ENCODE peak calls at places on chromosomes 12 and 14, in nine cellular contexts. One of them, this sample, is unnamed.
A peak's percentile ranks its signal among the peaks of the same experiment; 100 is the strongest.

GRCh38 chr12:132614861-132615578 is 3.6 kb upstream of the P2RX2 start:
- DNase-seq in IMR-90: peak; percentile 78
- DNase-seq in ascending aorta: no peak
- DNase-seq in keratinocyte: peak; percentile 63
- DNase-seq in PC-9: peak; percentile 63
- DNase-seq in AG04449: peak; percentile 28
- DNase-seq in osteoblast: peak; percentile 99
- DNase-seq in astrocyte of the spinal cord: peak; percentile 82
- DNase-seq in RWPE2: peak; percentile 75
- DNase-seq in this sample: no peak

GRCh38 chr12:103930787-103931536 is 752 bp downstream of the HSP90B1 start:
- DNase-seq in IMR-90: peak; percentile 30
- DNase-seq in ascending aorta: no peak
- DNase-seq in keratinocyte: no peak
- DNase-seq in PC-9: no peak
- DNase-seq in AG04449: no peak
- DNase-seq in osteoblast: peak; percentile 69
- DNase-seq in astrocyte of the spinal cord: peak; percentile 19
- DNase-seq in RWPE2: no peak
- DNase-seq in this sample: no peak

GRCh38 chr12:50927766-50928224 is 24.5 kb upstream of the HIGD1C start:
- DNase-seq in IMR-90: no peak
- DNase-seq in ascending aorta: no peak
- DNase-seq in keratinocyte: no peak
- DNase-seq in PC-9: no peak
- DNase-seq in AG04449: no peak
- DNase-seq in osteoblast: no peak
- DNase-seq in astrocyte of the spinal cord: no peak
- DNase-seq in RWPE2: no peak
- DNase-seq in this sample: no peak

GRCh38 chr14:96978525-96979272 is 181.5 kb downstream of the VRK1 start:
- DNase-seq in IMR-90: no peak
- DNase-seq in ascending aorta: no peak
- DNase-seq in keratinocyte: no peak
- DNase-seq in PC-9: no peak
- DNase-seq in AG04449: no peak
- DNase-seq in osteoblast: no peak
- DNase-seq in astrocyte of the spinal cord: no peak
- DNase-seq in RWPE2: no peak
- DNase-seq in this sample: no peak

GRCh38 chr14:90381999-90382451 is 14.8 kb upstream of the CALM1 start:
- DNase-seq in IMR-90: no peak
- DNase-seq in ascending aorta: no peak
- DNase-seq in keratinocyte: no peak
- DNase-seq in PC-9: no peak
- DNase-seq in AG04449: no peak
- DNase-seq in osteoblast: no peak
- DNase-seq in astrocyte of the spinal cord: no peak
- DNase-seq in RWPE2: no peak
- DNase-seq in this sample: no peak

GRCh38 chr12:47900480-47901129 is 4.2 kb downstream of the VDR start:
- DNase-seq in IMR-90: no peak
- DNase-seq in ascending aorta: no peak
- DNase-seq in keratinocyte: no peak
- DNase-seq in PC-9: peak; percentile 93
- DNase-seq in AG04449: no peak
- DNase-seq in osteoblast: peak; percentile 11
- DNase-seq in astrocyte of the spinal cord: no peak
- DNase-seq in RWPE2: no peak
- DNase-seq in this sample: no peak

GRCh38 chr12:62466018-62466595 is 519 bp upstream of the MON2 start:
- DNase-seq in IMR-90: peak; percentile 32
- DNase-seq in ascending aorta: no peak
- DNase-seq in keratinocyte: no peak
- DNase-seq in PC-9: no peak
- DNase-seq in AG04449: no peak
- DNase-seq in osteoblast: peak; percentile 92
- DNase-seq in astrocyte of the spinal cord: peak; percentile 44
- DNase-seq in RWPE2: no peak
- DNase-seq in this sample: no peak

GRCh38 chr14:81727243-81727642 is 193.6 kb upstream of the SEL1L start:
- DNase-seq in IMR-90: no peak
- DNase-seq in ascending aorta: no peak
- DNase-seq in keratinocyte: no peak
- DNase-seq in PC-9: no peak
- DNase-seq in AG04449: no peak
- DNase-seq in osteoblast: no peak
- DNase-seq in astrocyte of the spinal cord: peak; percentile 16
- DNase-seq in RWPE2: no peak
- DNase-seq in this sample: no peak

GRCh38 chr12:52918784-52919183 is 13.9 kb upstream of the KRT8 start:
- DNase-seq in IMR-90: no peak
- DNase-seq in ascending aorta: no peak
- DNase-seq in keratinocyte: no peak
- DNase-seq in PC-9: no peak
- DNase-seq in AG04449: no peak
- DNase-seq in osteoblast: peak; percentile 45
- DNase-seq in astrocyte of the spinal cord: no peak
- DNase-seq in RWPE2: no peak
- DNase-seq in this sample: no peak

GRCh38 chr12:39028382-39028781 is 123.0 kb upstream of the CPNE8 start:
- DNase-seq in IMR-90: no peak
- DNase-seq in ascending aorta: no peak
- DNase-seq in keratinocyte: no peak
- DNase-seq in PC-9: no peak
- DNase-seq in AG04449: no peak
- DNase-seq in osteoblast: no peak
- DNase-seq in astrocyte of the spinal cord: no peak
- DNase-seq in RWPE2: no peak
- DNase-seq in this sample: no peak

GRCh38 chr14:55328317-55328716 is 57.1 kb downstream of the FBXO34 start:
- DNase-seq in IMR-90: peak; percentile 62
- DNase-seq in ascending aorta: no peak
- DNase-seq in keratinocyte: no peak
- DNase-seq in PC-9: no peak
- DNase-seq in AG04449: no peak
- DNase-seq in osteoblast: no peak
- DNase-seq in astrocyte of the spinal cord: no peak
- DNase-seq in RWPE2: no peak
- DNase-seq in this sample: no peak

GRCh38 chr14:75531660-75532317 is 9.5 kb downstream of the BATF start:
- DNase-seq in IMR-90: no peak
- DNase-seq in ascending aorta: no peak
- DNase-seq in keratinocyte: no peak
- DNase-seq in PC-9: peak; percentile 76
- DNase-seq in AG04449: peak; percentile 3
- DNase-seq in osteoblast: no peak
- DNase-seq in astrocyte of the spinal cord: peak; percentile 48
- DNase-seq in RWPE2: no peak
- DNase-seq in this sample: no peak

GRCh38 chr12:124506832-124507153 is 60.6 kb downstream of the NCOR2 start:
- DNase-seq in IMR-90: no peak
- DNase-seq in ascending aorta: no peak
- DNase-seq in keratinocyte: no peak
- DNase-seq in PC-9: no peak
- DNase-seq in AG04449: no peak
- DNase-seq in osteoblast: no peak
- DNase-seq in astrocyte of the spinal cord: no peak
- DNase-seq in RWPE2: no peak
- DNase-seq in this sample: no peak

GRCh38 chr14:103103461-103104388 is 9.2 kb downstream of the EXOC3L4 start:
- DNase-seq in IMR-90: peak; percentile 35
- DNase-seq in ascending aorta: no peak
- DNase-seq in keratinocyte: no peak
- DNase-seq in PC-9: peak; percentile 83
- DNase-seq in AG04449: no peak
- DNase-seq in osteoblast: peak; percentile 95
- DNase-seq in astrocyte of the spinal cord: no peak
- DNase-seq in RWPE2: no peak
- DNase-seq in this sample: no peak
- TF ChIP-seq CTCF in IMR-90: peak; percentile 8
- TF ChIP-seq CTCF in ascending aorta: no peak
- TF ChIP-seq CTCF in keratinocyte: no peak
- TF ChIP-seq CTCF in PC-9: no peak
- TF ChIP-seq CTCF in AG04449: peak; percentile 43
- TF ChIP-seq CTCF in osteoblast: no peak
- TF ChIP-seq CTCF in astrocyte of the spinal cord: peak; percentile 23
- TF ChIP-seq CTCF in RWPE2: no peak
- TF ChIP-seq CTCF in this sample: peak; percentile 38

GRCh38 chr14:72892103-72892878 is 1.6 kb downstream of the DPF3 start:
- DNase-seq in IMR-90: peak; percentile 43
- DNase-seq in ascending aorta: no peak
- DNase-seq in keratinocyte: no peak
- DNase-seq in PC-9: no peak
- DNase-seq in AG04449: no peak
- DNase-seq in osteoblast: peak; percentile 62
- DNase-seq in astrocyte of the spinal cord: peak; percentile 55
- DNase-seq in RWPE2: no peak
- DNase-seq in this sample: no peak
- H3K4me3 ChIP-seq in IMR-90: peak overlapping the region; percentile 76
- H3K4me3 ChIP-seq in ascending aorta: peak overlapping the region; percentile 78
- H3K4me3 ChIP-seq in keratinocyte: peak overlapping the region; percentile 99
- H3K4me3 ChIP-seq in PC-9: no peak overlapping the region
- H3K4me3 ChIP-seq in AG04449: peak overlapping the region; percentile 80
- H3K4me3 ChIP-seq in osteoblast: peak overlapping the region; percentile 88
- H3K4me3 ChIP-seq in astrocyte of the spinal cord: peak overlapping the region; percentile 88
- H3K4me3 ChIP-seq in RWPE2: peak overlapping the region; percentile 55
- H3K4me3 ChIP-seq in this sample: peak overlapping the region; percentile 98

GRCh38 chr14:54251356-54251755 is 145.5 kb upstream of the CDKN3 start:
- DNase-seq in IMR-90: no peak
- DNase-seq in ascending aorta: no peak
- DNase-seq in keratinocyte: no peak
- DNase-seq in PC-9: no peak
- DNase-seq in AG04449: no peak
- DNase-seq in osteoblast: no peak
- DNase-seq in astrocyte of the spinal cord: no peak
- DNase-seq in RWPE2: no peak
- DNase-seq in this sample: no peak
- TF ChIP-seq CTCF in IMR-90: no peak
- TF ChIP-seq CTCF in ascending aorta: no peak
- TF ChIP-seq CTCF in keratinocyte: no peak
- TF ChIP-seq CTCF in PC-9: no peak
- TF ChIP-seq CTCF in AG04449: no peak
- TF ChIP-seq CTCF in osteoblast: no peak
- TF ChIP-seq CTCF in astrocyte of the spinal cord: no peak
- TF ChIP-seq CTCF in RWPE2: no peak
- TF ChIP-seq CTCF in this sample: no peak

GRCh38 chr12:106247731-106248176 is at the start of gene CKAP4:
- DNase-seq in IMR-90: peak; percentile 82
- DNase-seq in ascending aorta: no peak
- DNase-seq in keratinocyte: no peak
- DNase-seq in PC-9: peak; percentile 38
- DNase-seq in AG04449: no peak
- DNase-seq in osteoblast: peak; percentile 98
- DNase-seq in astrocyte of the spinal cord: peak; percentile 85
- DNase-seq in RWPE2: no peak
- DNase-seq in this sample: no peak

GRCh38 chr12:106243620-106244019 is 4.2 kb downstream of the CKAP4 start:
- DNase-seq in IMR-90: no peak
- DNase-seq in ascending aorta: no peak
- DNase-seq in keratinocyte: no peak
- DNase-seq in PC-9: no peak
- DNase-seq in AG04449: no peak
- DNase-seq in osteoblast: no peak
- DNase-seq in astrocyte of the spinal cord: no peak
- DNase-seq in RWPE2: no peak
- DNase-seq in this sample: no peak

GRCh38 chr12:106246891-106247730 is 709 bp downstream of the CKAP4 start:
- DNase-seq in IMR-90: peak; percentile 61
- DNase-seq in ascending aorta: no peak
- DNase-seq in keratinocyte: no peak
- DNase-seq in PC-9: peak; percentile 39
- DNase-seq in AG04449: no peak
- DNase-seq in osteoblast: peak; percentile 94
- DNase-seq in astrocyte of the spinal cord: peak; percentile 72
- DNase-seq in RWPE2: no peak
- DNase-seq in this sample: no peak

GRCh38 chr12:106248177-106248848 is 493 bp upstream of the CKAP4 start:
- DNase-seq in IMR-90: peak; percentile 81
- DNase-seq in ascending aorta: no peak
- DNase-seq in keratinocyte: no peak
- DNase-seq in PC-9: no peak
- DNase-seq in AG04449: no peak
- DNase-seq in osteoblast: peak; percentile 93
- DNase-seq in astrocyte of the spinal cord: peak; percentile 68
- DNase-seq in RWPE2: peak; percentile 65
- DNase-seq in this sample: no peak

DNA sequence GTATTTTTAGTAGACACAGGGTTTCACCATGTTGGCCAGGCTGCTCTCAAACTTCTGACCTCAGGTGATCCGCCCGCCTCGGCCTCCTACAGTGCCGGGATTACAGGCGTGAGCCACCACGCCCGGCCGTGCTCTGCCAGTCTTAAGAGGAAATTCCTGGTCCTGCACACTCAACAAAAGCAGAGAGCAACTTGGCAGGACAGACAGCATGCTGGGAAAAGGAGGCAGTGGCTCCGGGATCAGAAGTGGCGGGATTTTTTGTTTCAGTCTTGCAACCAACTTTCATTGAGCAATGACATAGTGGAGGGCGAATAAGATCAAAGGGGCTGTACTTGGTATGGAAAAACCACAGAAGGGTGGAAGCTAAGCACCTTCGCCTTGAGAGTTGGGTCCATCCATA is 2.1 kb downstream of the CKAP4 start:
- DNase-seq in IMR-90: peak; percentile 54
- DNase-seq in ascending aorta: no peak
- DNase-seq in keratinocyte: no peak
- DNase-seq in PC-9: peak; percentile 70
- DNase-seq in AG04449: no peak
- DNase-seq in osteoblast: peak; percentile 95
- DNase-seq in astrocyte of the spinal cord: peak; percentile 69
- DNase-seq in RWPE2: no peak
- DNase-seq in this sample: no peak
- H3K4me3 ChIP-seq in IMR-90: peak overlapping the region; percentile 78
- H3K4me3 ChIP-seq in ascending aorta: peak overlapping the region; percentile 95
- H3K4me3 ChIP-seq in keratinocyte: peak overlapping the region; percentile 63
- H3K4me3 ChIP-seq in PC-9: peak overlapping the region; percentile 87
- H3K4me3 ChIP-seq in AG04449: peak overlapping the region; percentile 86
- H3K4me3 ChIP-seq in osteoblast: peak overlapping the region; percentile 91
- H3K4me3 ChIP-seq in astrocyte of the spinal cord: peak overlapping the region; percentile 90
- H3K4me3 ChIP-seq in RWPE2: peak overlapping the region; percentile 100
- H3K4me3 ChIP-seq in this sample: peak overlapping the region; percentile 65

DNA sequence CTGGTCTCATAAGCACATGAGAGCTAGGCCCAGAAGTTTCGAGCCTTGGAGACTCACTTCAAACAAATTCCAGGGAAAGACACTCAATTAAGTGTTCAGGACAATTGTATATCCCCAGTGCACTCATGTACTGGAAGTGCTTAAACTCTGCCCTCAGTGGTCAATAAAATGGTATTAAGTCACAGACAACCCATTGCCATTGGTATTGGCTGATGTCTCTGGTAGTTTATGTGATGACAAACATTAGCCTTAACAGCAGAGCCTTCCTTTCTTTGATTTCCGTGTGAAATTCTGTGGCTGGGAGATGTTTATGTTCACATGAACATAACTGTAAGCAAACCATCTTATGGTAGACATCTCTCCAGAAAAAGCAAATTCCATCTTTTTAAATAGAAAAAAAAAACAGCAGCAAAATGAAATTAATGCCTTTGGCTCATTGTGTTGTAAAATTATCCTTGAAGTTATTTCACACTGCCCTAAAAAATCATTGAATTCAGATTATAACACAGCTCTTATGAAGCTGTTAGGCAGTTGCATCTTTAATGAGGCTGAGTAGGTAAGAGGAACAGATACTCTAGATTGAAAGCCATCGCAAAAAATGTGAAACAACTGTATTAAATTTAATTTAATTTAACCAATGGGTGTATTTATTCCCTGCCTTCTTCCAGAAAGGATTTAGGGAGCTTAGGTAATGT is 216.2 kb upstream of the PLEKHG7 start:
- DNase-seq in IMR-90: peak; percentile 56
- DNase-seq in ascending aorta: no peak
- DNase-seq in keratinocyte: no peak
- DNase-seq in PC-9: no peak
- DNase-seq in AG04449: no peak
- DNase-seq in osteoblast: no peak
- DNase-seq in astrocyte of the spinal cord: no peak
- DNase-seq in RWPE2: no peak
- DNase-seq in this sample: no peak
- TF ChIP-seq CTCF in IMR-90: no peak
- TF ChIP-seq CTCF in ascending aorta: no peak
- TF ChIP-seq CTCF in keratinocyte: no peak
- TF ChIP-seq CTCF in PC-9: no peak
- TF ChIP-seq CTCF in AG04449: no peak
- TF ChIP-seq CTCF in osteoblast: no peak
- TF ChIP-seq CTCF in astrocyte of the spinal cord: no peak
- TF ChIP-seq CTCF in RWPE2: no peak
- TF ChIP-seq CTCF in this sample: no peak

This sample was measured in AG09309.